ENCODE peak calls at places on chromosomes 2 and 18, in four cellular contexts. V, E, N and P are unnamed samples. For H3K27me3, the result is how much of the 10 kb centered on the place peaks cover.

GRCh38 chr2:558879-559278 is 118.3 kb downstream of the TMEM18 start:
- DNase-seq in V (no peak), E (no peak), N (no peak), P (no peak)

GRCh38 chr2:116489292-116489691 is 1325.2 kb upstream of the DDX18 start:
- DNase-seq in V (no peak), E (no peak), N (no peak), P (no peak)

GRCh38 chr2:226550801-226551200 is 248.8 kb downstream of the IRS1 start:
- DNase-seq in V (no peak), E (no peak), N (no peak), P (no peak)

GRCh38 chr2:222655406-222655747 is 515 bp downstream of the FARSB start:
- DNase-seq in V (no peak), E (peak), N (no peak), P (peak)

GRCh38 chr2:115122701-115123100 is 680.3 kb downstream of the DPP10 start:
- DNase-seq in V (no peak), E (no peak), N (no peak), P (no peak)

GRCh38 chr2:88187927-88188326 is 17.8 kb downstream of the THNSL2 start:
- DNase-seq in V (no peak), E (no peak), N (no peak), P (no peak)

GRCh38 chr2:182606728-182607681 is 109.1 kb upstream of the DNAJC10 start:
- DNase-seq in V (no peak), E (no peak), N (no peak), P (no peak)

GRCh38 chr2:173130521-173131467 is 55.1 kb downstream of the MAP3K20 start:
- DNase-seq in V (no peak), E (no peak), N (no peak), P (no peak)

GRCh38 chr2:15763822-15764682 is 172.4 kb downstream of the DDX1 start:
- DNase-seq in V (no peak), E (no peak), N (no peak), P (no peak)

GRCh38 chr2:48254839-48255238 is 275.1 kb upstream of the STON1 start:
- DNase-seq in V (no peak), E (no peak), N (no peak), P (no peak)

GRCh38 chr2:40325111-40325510 is 126.8 kb downstream of the SLC8A1 start:
- DNase-seq in V (no peak), E (no peak), N (no peak), P (no peak)

GRCh38 chr2:120825370-120826259 is 89.9 kb downstream of the GLI2 start:
- DNase-seq in V (no peak), E (peak), N (peak), P (peak)

GRCh38 chr18:28767781-28768211 is 590.9 kb upstream of the CDH2 start:
- DNase-seq in V (no peak), E (peak), N (no peak), P (peak)

DNA sequence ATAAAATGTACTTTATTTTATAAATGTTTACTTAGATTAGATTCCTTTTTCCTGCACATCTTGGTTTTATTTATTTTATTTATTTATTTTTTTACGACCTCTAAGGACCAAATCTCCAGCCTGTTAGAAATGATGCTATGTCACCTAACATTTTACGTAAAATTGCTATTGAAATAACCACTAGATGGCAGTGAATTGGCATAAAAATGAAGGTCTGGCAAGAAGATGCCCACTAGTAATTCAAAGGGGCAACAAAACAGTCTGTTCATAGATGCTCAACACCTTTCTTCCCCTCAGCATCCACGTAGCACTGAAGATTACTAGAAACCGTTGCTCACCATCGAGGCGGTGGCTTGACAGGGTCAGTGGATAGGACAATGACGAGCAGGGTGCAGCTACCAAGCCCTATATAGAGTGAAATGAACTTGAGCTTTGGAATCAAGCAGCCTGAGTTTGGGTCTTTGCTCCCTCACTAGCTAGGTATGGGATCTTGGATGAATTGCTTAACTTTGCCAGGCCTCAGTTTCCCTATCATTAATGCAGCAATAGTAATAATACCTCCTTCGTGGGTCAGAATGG is 128.7 kb upstream of the L3MBTL4 start:
- DNase-seq in V (no peak), E (peak), N (no peak), P (no peak)
- H3K27me3 ChIP-seq in V (under half), E (under half), N (under half), P (under half)

GRCh38 chr2:108604196-108604595 is 69.9 kb downstream of the LIMS1 start:
- DNase-seq in V (no peak), E (peak), N (no peak), P (peak)

GRCh38 chr2:108612153-108612513 is 77.9 kb downstream of the LIMS1 start:
- DNase-seq in V (no peak), E (peak), N (no peak), P (no peak)

GRCh38 chr2:108611021-108611420 is 76.8 kb downstream of the LIMS1 start:
- DNase-seq in V (no peak), E (no peak), N (no peak), P (no peak)

GRCh38 chr2:108605947-108606346 is 71.7 kb downstream of the LIMS1 start:
- DNase-seq in V (no peak), E (no peak), N (no peak), P (no peak)

DNA sequence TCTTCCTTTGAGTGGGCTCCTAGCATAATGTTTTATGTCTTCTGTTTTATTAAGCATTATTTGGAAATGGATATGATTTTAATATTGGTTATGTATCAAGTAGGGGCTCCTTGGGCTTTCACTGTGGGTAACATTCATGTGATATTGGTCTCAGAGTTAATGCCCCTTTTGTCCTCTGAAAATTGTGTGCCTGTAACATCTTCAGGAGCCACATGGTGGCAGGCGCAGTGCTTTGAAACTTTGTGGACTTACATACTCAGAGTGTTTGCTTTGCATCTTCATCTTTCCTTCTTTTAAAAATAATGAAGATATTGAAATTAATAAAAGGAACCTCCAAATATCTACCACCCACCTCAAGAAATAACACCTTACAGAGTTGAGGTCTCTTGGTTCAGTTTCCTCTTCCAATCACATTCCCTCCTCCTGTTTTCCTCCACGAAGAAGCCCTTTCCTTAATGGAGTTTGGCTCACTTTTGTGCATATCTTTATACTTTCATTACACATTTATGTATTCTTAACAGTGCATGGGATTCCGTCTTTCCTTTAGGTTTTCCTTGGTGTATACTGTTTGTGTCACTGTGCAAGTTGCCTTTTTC is 73.5 kb downstream of the LIMS1 start:
- DNase-seq in V (peak), E (peak), N (no peak), P (no peak)
- TF ChIP-seq CTCF in V (peak), E (peak), N (peak), P (peak)

DNA sequence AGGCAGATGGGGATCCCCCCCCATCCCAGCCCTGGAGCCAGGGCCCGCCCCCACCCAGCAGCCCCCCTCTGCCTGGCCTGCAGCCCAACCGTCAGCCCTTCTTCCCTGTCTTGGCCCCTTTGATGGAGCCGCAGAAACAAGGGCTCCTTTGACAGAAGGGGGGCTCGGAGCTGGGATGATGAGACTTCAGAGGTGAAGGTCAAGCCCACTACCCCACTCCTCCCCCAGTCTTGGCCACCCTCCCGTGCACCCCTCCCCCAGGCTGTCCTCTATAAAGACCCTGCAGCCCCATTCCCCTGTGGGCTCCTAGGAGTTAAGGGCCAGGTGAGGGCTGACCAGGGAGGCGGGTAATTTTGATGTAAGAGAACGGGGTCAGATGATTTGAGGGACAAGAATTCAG is at the start of gene PRSS56:
- DNase-seq in V (no peak), E (no peak), N (no peak), P (no peak)
- H3K27me3 ChIP-seq in V (under half), E (half or more), N (half or more), P (half or more)

DNA sequence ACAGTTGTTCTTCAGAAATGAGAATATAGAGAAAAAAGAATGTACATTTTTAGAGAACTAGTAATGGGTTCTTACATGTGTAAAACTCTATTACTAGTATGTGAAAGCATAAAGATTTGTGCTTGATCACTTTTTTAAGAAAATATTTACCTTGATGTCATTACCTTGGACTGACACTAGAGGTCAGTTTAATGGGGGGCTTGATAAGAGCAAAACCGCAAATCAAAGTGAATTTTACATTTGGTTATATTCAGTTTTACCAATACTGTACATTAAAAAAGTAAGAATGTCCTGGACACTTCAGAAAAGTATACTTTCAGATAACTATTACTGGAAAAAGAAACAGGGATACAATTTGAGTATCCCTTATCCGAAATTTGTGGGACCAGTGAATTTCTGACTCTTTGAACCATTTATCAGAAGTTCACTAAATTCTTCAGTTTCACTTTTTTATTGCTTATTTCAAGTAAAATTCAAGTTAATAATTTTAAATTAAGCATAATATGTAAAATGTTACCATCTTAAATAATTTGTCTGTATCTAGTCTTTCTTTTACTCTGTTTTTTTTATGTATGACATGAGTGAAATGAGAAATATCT is 1149.5 kb downstream of the DSC3 start:
- DNase-seq in V (no peak), E (no peak), N (no peak), P (no peak)
- TF ChIP-seq CTCF in V (no peak), E (peak), N (no peak), P (peak)

GRCh38 chr2:170411660-170412059 is 233.7 kb downstream of the MYO3B start:
- DNase-seq in V (no peak), E (no peak), N (no peak), P (no peak)
- H3K27me3 ChIP-seq in V (under half), E (under half), N (under half), P (under half)

DNA sequence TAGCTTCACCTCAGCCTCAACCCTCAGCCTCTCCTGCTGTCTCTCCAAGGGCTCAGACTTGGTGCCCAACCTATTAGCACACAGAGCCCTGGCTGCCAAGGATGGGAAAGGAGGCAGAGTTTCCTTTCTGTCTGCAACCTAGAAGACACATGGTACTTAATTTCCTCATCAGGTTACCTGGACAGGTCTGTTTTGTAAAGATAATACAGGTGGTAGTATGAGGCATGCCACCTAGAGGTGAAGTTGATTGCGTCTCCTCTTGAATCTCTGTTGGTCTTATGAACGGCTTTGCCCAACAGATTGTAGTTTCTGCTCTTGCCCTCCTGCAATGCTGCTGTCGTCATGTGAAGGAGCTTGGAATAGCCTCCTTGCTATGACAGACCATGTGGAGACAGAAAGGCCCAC is 44.5 kb upstream of the RMND5A start:
- DNase-seq in V (no peak), E (no peak), N (peak), P (no peak)
- TF ChIP-seq CTCF in V (no peak), E (no peak), N (no peak), P (peak)